ENCODE peak calls at places on chromosomes 3 and 15, in four cellular contexts. O is right lobe of liver, A is heart left ventricle, C is IMR-90. I is an unnamed sample.

GRCh38 chr3:131233900-131234667 is 147.5 kb upstream of the NUDT16 start:
- DNase-seq in C (no peak), A (no peak), O (no peak), I (no peak)

GRCh38 chr3:10460951-10461563 is 44.3 kb downstream of the ATP2B2 start:
- DNase-seq in A (no peak), C (no peak), O (no peak), I (no peak)

GRCh38 chr3:113602836-113603235 is 70.5 kb downstream of the SIDT1 start:
- DNase-seq in O (no peak), C (no peak), A (no peak), I (no peak)

GRCh38 chr3:60045686-60046085 is 995.9 kb upstream of the CFAP20DC start:
- DNase-seq in C (no peak), A (no peak), O (no peak), I (no peak)

GRCh38 chr15:43215961-43216360 is 4.9 kb downstream of the EPB42 start:
- DNase-seq in A (no peak), C (peak), O (no peak), I (no peak)

GRCh38 chr3:21356402-21356801 is 394.6 kb downstream of the ZNF385D start:
- DNase-seq in A (no peak), O (no peak), C (peak), I (no peak)

GRCh38 chr3:129656659-129657247 is 50.3 kb upstream of the PLXND1 start:
- DNase-seq in C (no peak), O (no peak), A (no peak), I (no peak)

GRCh38 chr3:191963182-191963581 is 502.2 kb downstream of the PYDC2 start:
- DNase-seq in C (no peak), O (no peak), A (no peak), I (no peak)

GRCh38 chr15:100842756-100843730 is 36.6 kb upstream of the ALDH1A3 start:
- DNase-seq in C (peak), O (no peak), A (no peak), I (peak)

GRCh38 chr15:73994419-73994883 is at the start of gene PML:
- DNase-seq in C (peak), A (peak), O (peak), I (peak)

GRCh38 chr15:73993211-73993994 is 1.1 kb upstream of the PML start:
- DNase-seq in C (no peak), O (no peak), A (no peak), I (no peak)

GRCh38 chr15:73991260-73991659 is 835 bp downstream of the STOML1 start:
- DNase-seq in A (peak), O (no peak), C (no peak), I (no peak)

GRCh38 chr15:73991726-73992593 is at the start of gene STOML1:
- DNase-seq in A (peak), C (peak), O (peak), I (no peak)

DNA sequence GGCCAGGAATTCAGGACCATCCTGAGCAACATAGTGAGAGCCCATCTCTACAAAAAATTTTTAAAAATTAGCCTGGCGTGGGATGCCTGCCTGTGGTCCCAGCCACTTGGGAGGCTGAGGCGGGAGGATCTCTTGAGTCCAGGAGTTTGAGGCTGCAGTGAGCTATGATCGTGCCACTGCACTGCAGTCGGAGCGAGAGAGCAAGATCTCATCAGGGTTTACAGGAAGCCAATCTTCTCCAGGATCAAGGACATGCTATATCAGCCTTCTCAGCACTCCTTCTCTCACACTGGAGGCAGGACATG is 451 bp upstream of the STOML1 start:
- DNase-seq in O (no peak), C (no peak), A (no peak), I (no peak)
- H3K4me3 ChIP-seq in O (peak), C (peak), A (peak), I (peak)

DNA sequence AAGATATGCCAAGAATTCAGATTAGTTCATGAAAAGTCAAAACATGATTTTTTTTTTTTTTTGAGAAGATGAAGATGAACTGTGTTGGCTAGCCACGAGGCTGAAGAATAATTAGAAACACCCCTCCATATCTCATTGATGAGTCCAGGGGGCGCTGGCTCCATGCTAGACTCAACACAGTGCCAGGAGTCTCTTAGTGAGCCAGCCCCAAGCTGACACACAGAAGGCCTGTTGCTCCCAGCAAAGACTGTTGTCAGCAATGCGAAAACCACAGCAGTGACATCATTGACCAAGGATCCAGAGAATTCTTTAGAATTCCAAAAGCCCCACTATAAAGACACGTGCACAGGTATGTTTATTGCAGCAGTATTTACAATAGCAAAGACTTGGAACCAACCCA is 185.2 kb downstream of the ANXA2 start:
- DNase-seq in O (no peak), C (no peak), A (no peak), I (no peak)
- TF ChIP-seq CTCF in O (no peak), C (no peak), A (no peak), I (no peak)

GRCh38 chr15:29568840-29569532 is 253.3 kb downstream of the TJP1 start:
- DNase-seq in C (no peak), A (no peak), O (no peak), I (no peak)

GRCh38 chr15:29567336-29567735 is 254.9 kb downstream of the TJP1 start:
- DNase-seq in O (no peak), A (no peak), C (no peak), I (no peak)

GRCh38 chr15:29570121-29570930 is 251.9 kb downstream of the TJP1 start:
- DNase-seq in O (no peak), C (no peak), A (no peak), I (no peak)

GRCh38 chr15:29570931-29571727 is 251.1 kb downstream of the TJP1 start:
- DNase-seq in O (no peak), A (no peak), C (no peak), I (no peak)

GRCh38 chr15:29569533-29570092 is 252.7 kb downstream of the TJP1 start:
- DNase-seq in C (no peak), A (no peak), O (no peak), I (no peak)
- H3K4me3 ChIP-seq in C (no peak), A (peak), O (no peak), I (peak)

DNA sequence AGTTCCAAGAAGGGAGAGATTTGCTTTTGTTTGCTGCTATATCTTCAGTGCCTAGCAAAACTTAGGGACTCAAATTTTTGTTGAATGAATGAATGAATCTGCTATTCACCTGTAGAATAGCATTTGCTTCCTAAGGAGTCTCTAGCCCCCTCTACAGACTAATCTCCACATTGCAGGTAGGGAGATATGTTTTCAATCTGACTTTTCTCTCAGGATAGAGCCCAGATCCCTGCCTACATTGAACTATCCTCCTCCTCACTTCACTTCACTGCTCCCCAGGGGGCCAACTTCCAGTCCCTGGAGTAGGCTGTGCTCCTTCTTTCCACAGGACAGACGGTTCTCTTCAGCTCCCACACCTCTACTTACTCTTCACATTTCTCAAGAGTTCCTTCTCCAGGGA is 81.9 kb upstream of the PTX3 start:
- DNase-seq in O (no peak), C (peak), A (no peak), I (no peak)
- TF ChIP-seq CTCF in O (no peak), C (peak), A (peak), I (peak)